ENCODE peak calls at places on chromosomes 16 and 17, in seven cellular contexts. P is GM12865; R is kidney epithelial cell; I is CD4-positive, alpha-beta T cell; H is non-pigmented ciliary epithelial cell; K is SHP77; U is T-helper 9 cell. V is an unnamed sample.

GRCh38 chr16:24111903-24112302 is 144.2 kb upstream of the CACNG3 start:
- DNase-seq in P (no peak), R (no peak), I (no peak), H (no peak), K (no peak), U (no peak), V (no peak)

GRCh38 chr17:65553009-65553645 is 8.3 kb downstream of the AXIN2 start:
- DNase-seq in P (no peak), R (no peak), I (no peak), H (no peak), K (no peak), U (no peak), V (no peak)

GRCh38 chr17:76530826-76531500 is 6.5 kb downstream of the CYGB start:
- DNase-seq in P (no peak), R (no peak), I (no peak), H (no peak), K (no peak), U (no peak), V (no peak)

GRCh38 chr16:86919531-86920305 is 341.4 kb downstream of the FOXL1 start:
- DNase-seq in P (no peak), R (no peak), I (no peak), H (no peak), K (no peak), U (no peak), V (no peak)

GRCh38 chr17:79695293-79696158 is 35.2 kb upstream of the ENPP7 start:
- DNase-seq in P (no peak), R (no peak), I (no peak), H (peak), K (no peak), U (no peak), V (no peak)

GRCh38 chr17:76670708-76671122 is 27.2 kb upstream of the ST6GALNAC1 start:
- DNase-seq in P (no peak), R (no peak), I (no peak), H (no peak), K (no peak), U (no peak), V (no peak)

GRCh38 chr17:50916026-50916707 is 50.0 kb upstream of the TOB1 start:
- DNase-seq in P (no peak), R (no peak), I (no peak), H (no peak), K (no peak), U (no peak), V (no peak)

GRCh38 chr17:80938556-80938955 is 53.1 kb upstream of the CHMP6 start:
- DNase-seq in P (no peak), R (no peak), I (peak), H (no peak), K (no peak), U (no peak), V (no peak)

GRCh38 chr16:67021321-67021720 is 7.6 kb upstream of the CBFB start:
- DNase-seq in P (no peak), R (no peak), I (no peak), H (no peak), K (no peak), U (no peak), V (no peak)

GRCh38 chr17:9064311-9064834 is 43.1 kb downstream of the NTN1 start:
- DNase-seq in P (no peak), R (no peak), I (no peak), H (no peak), K (no peak), U (no peak), V (no peak)

GRCh38 chr17:14792751-14793150 is 472.4 kb downstream of the PMP22 start:
- DNase-seq in P (no peak), R (no peak), I (no peak), H (no peak), K (no peak), U (no peak), V (no peak)

GRCh38 chr16:549544-550263 is 10.5 kb upstream of the PRR35 start:
- DNase-seq in P (no peak), R (no peak), I (no peak), H (no peak), K (no peak), U (no peak), V (no peak)

GRCh38 chr16:61575617-61576016 is 460.6 kb downstream of the CDH8 start:
- DNase-seq in P (no peak), R (no peak), I (no peak), H (no peak), K (no peak), U (no peak), V (no peak)

GRCh38 chr17:72136692-72137550 is 16.1 kb downstream of the SOX9 start:
- DNase-seq in P (no peak), R (no peak), I (no peak), H (no peak), K (no peak), U (no peak), V (no peak)

GRCh38 chr17:75131278-75132017 is at the start of gene NT5C:
- DNase-seq in P (peak), R (no peak), I (peak), H (no peak), K (peak), U (peak), V (peak)

GRCh38 chr17:64750478-64750877 is 88.4 kb upstream of the SMURF2 start:
- DNase-seq in P (no peak), R (no peak), I (no peak), H (no peak), K (no peak), U (no peak), V (no peak)

GRCh38 chr16:8346291-8346690 is 244.0 kb downstream of the TMEM114 start:
- DNase-seq in P (peak), R (no peak), I (no peak), H (no peak), K (no peak), U (no peak), V (no peak)

GRCh38 chr17:13931111-13931526 is 138.2 kb upstream of the COX10 start:
- DNase-seq in P (no peak), R (no peak), I (no peak), H (peak), K (no peak), U (no peak), V (no peak)

GRCh38 chr16:28207425-28207824 is 4.3 kb downstream of the XPO6 start:
- DNase-seq in P (no peak), R (no peak), I (no peak), H (no peak), K (no peak), U (no peak), V (no peak)

GRCh38 chr17:83100853-83101391 is 21.5 kb downstream of the METRNL start:
- DNase-seq in P (peak), R (no peak), I (no peak), H (no peak), K (peak), U (no peak), V (no peak)

GRCh38 chr17:13509561-13509960 is 92.2 kb downstream of the HS3ST3A1 start:
- DNase-seq in P (peak), R (no peak), I (no peak), H (no peak), K (no peak), U (no peak), V (no peak)

GRCh38 chr17:19915579-19915978 is 47.8 kb upstream of the ULK2 start:
- DNase-seq in P (no peak), R (no peak), I (no peak), H (no peak), K (no peak), U (no peak), V (no peak)

GRCh38 chr16:14285542-14286380 is 214.6 kb downstream of the MRTFB start:
- DNase-seq in P (peak), R (no peak), I (peak), H (peak), K (peak), U (peak), V (peak)

GRCh38 chr17:37490022-37490587 is 414 bp downstream of the DUSP14 start:
- DNase-seq in P (peak), R (no peak), I (peak), H (no peak), K (peak), U (peak), V (peak)

GRCh38 chr17:75856062-75856681 is 1.0 kb upstream of the WBP2 start:
- DNase-seq in P (peak), R (no peak), I (no peak), H (no peak), K (peak), U (no peak), V (no peak)

GRCh38 chr17:58520843-58521430 is 6.5 kb upstream of the MTMR4 start:
- DNase-seq in P (peak), R (no peak), I (no peak), H (no peak), K (peak), U (no peak), V (no peak)

GRCh38 chr17:78891406-78892061 is 11.5 kb downstream of the CEP295NL start:
- DNase-seq in P (no peak), R (no peak), I (no peak), H (no peak), K (no peak), U (no peak), V (no peak)

GRCh38 chr17:7851438-7852261 is 3.2 kb upstream of the TMEM88 start:
- DNase-seq in P (peak), R (no peak), I (peak), H (no peak), K (peak), U (peak), V (peak)

GRCh38 chr17:13864551-13864950 is 204.8 kb upstream of the COX10 start:
- DNase-seq in P (no peak), R (no peak), I (no peak), H (peak), K (no peak), U (no peak), V (no peak)

GRCh38 chr17:40809721-40810421 is 10.1 kb upstream of the KRT28 start:
- DNase-seq in P (no peak), R (no peak), I (no peak), H (no peak), K (no peak), U (no peak), V (no peak)

GRCh38 chr16:53504665-53505064 is 1.7 kb upstream of the AKTIP start:
- DNase-seq in P (peak), R (no peak), I (peak), H (no peak), K (peak), U (no peak), V (no peak)

GRCh38 chr16:56675685-56676210 is 6.1 kb downstream of the MT1H start:
- DNase-seq in P (no peak), R (no peak), I (peak), H (no peak), K (no peak), U (peak), V (peak)

GRCh38 chr17:57747221-57748017 is 2.3 kb upstream of the CCDC182 start:
- DNase-seq in P (peak), R (peak), I (peak), H (peak), K (peak), U (peak), V (peak)

GRCh38 chr17:15350777-15351486 is 9.5 kb upstream of the TEKT3 start:
- DNase-seq in P (no peak), R (no peak), I (no peak), H (no peak), K (no peak), U (no peak), V (no peak)

GRCh38 chr16:2810651-2811050 is 6.4 kb upstream of the PRSS21 start:
- DNase-seq in P (no peak), R (no peak), I (no peak), H (no peak), K (no peak), U (no peak), V (no peak)

GRCh38 chr17:65121916-65122821 is 15.0 kb upstream of the RGS9 start:
- DNase-seq in P (peak), R (no peak), I (no peak), H (no peak), K (no peak), U (no peak), V (no peak)

GRCh38 chr17:38559025-38559879 is 46.5 kb downstream of the SRCIN1 start:
- DNase-seq in P (peak), R (peak), I (peak), H (peak), K (peak), U (peak), V (peak)

GRCh38 chr16:81457326-81458133 is 12.9 kb downstream of the CMIP start:
- DNase-seq in P (no peak), R (peak), I (no peak), H (no peak), K (no peak), U (no peak), V (no peak)

GRCh38 chr16:27994686-27995085 is 68.8 kb downstream of the GSG1L start:
- DNase-seq in P (no peak), R (no peak), I (no peak), H (no peak), K (no peak), U (no peak), V (no peak)